ENCODE peak calls at places on chromosome 2, in five cellular contexts. M is thoracic aorta, K is BJ, W is foreskin fibroblast, E is AG04449. R is an unnamed sample.

GRCh38 chr2:3966470-3966869 is 263.1 kb downstream of the DCDC2C start:
- DNase-seq in K (no peak), E (no peak), M (no peak), W (no peak), R (no peak)

GRCh38 chr2:242060212-242060835 is 190.8 kb downstream of the RTP5 start:
- DNase-seq in K (no peak), W (peak), E (peak), M (no peak), R (peak)

GRCh38 chr2:211077216-211077764 is 520.9 kb downstream of the CPS1 start:
- DNase-seq in W (no peak), K (no peak), E (no peak), M (no peak), R (no peak)

GRCh38 chr2:96798733-96799622 is 17.1 kb upstream of the CNNM3 start:
- DNase-seq in W (no peak), K (no peak), M (no peak), E (no peak), R (peak)

GRCh38 chr2:237618449-237618848 is 8.9 kb upstream of the LRRFIP1 start:
- DNase-seq in E (peak), M (no peak), K (peak), W (peak), R (peak)

GRCh38 chr2:26034597-26035067 is 748 bp downstream of the RAB10 start:
- DNase-seq in W (no peak), M (no peak), K (no peak), E (no peak), R (no peak)

GRCh38 chr2:44623622-44624351 is 262.0 kb downstream of the CAMKMT start:
- DNase-seq in E (no peak), K (no peak), W (no peak), M (no peak), R (no peak)

GRCh38 chr2:180057706-180058412 is 50.8 kb upstream of the CWC22 start:
- DNase-seq in E (no peak), K (no peak), M (no peak), W (no peak), R (no peak)

GRCh38 chr2:12717988-12718661 is 1.4 kb downstream of the TRIB2 start:
- DNase-seq in K (no peak), E (no peak), W (peak), M (no peak), R (no peak)

GRCh38 chr2:162782138-162782537 is 56.4 kb downstream of the KCNH7 start:
- DNase-seq in E (no peak), K (no peak), M (no peak), W (no peak), R (no peak)

GRCh38 chr2:161580426-161580825 is 43.8 kb upstream of the SLC4A10 start:
- DNase-seq in M (no peak), K (no peak), E (no peak), W (no peak), R (no peak)

GRCh38 chr2:85066874-85067351 is 66.3 kb upstream of the TCF7L1 start:
- DNase-seq in W (peak), E (no peak), M (peak), K (peak), R (peak)

GRCh38 chr2:233312874-233313273 is 5.3 kb downstream of the SAG start:
- DNase-seq in W (no peak), M (no peak), E (no peak), K (no peak), R (no peak)

GRCh38 chr2:27322301-27322765 is 564 bp downstream of the MPV17 start:
- DNase-seq in K (no peak), W (peak), E (no peak), M (no peak), R (peak)

DNA sequence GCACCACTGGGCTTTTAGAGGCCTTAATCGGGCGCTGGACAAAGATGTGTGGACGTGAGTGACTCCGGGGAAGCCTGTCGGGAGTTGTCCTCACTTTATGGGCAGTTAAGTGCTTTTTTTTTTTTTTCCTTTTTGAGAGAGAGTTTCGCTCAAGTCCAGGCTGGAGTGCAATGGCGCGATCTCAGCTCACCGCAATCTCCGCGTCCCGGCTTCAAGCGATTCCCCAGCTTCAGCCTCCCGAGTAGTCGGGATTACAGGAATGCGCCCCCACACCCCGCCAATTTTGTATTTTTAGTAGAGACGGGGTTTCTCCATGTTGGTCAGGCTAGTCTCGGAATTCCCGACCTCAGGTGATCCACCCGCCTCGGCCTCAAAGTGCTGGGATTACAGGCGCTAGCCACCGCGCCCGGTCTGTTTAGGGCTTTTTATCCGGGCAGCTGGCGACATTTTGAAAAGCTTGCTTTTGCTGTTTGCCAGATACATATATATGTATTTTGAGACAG is 1.5 kb downstream of the MSH6 start:
- DNase-seq in E (no peak), K (no peak), M (no peak), W (peak), R (no peak)
- H3K4me3 ChIP-seq in E (peak), K (peak), M (peak), W (peak), R (peak)

GRCh38 chr2:51003345-51004192 is 28.4 kb downstream of the NRXN1 start:
- DNase-seq in K (no peak), M (no peak), E (no peak), W (peak), R (no peak)
- H3K4me3 ChIP-seq in K (no peak), M (no peak), E (no peak), W (no peak), R (no peak)

GRCh38 chr2:132270981-132271546 is 109.3 kb upstream of the ANKRD30BL start:
- DNase-seq in K (no peak), M (no peak), E (no peak), W (no peak), R (no peak)
- H3K4me3 ChIP-seq in K (no peak), M (no peak), E (no peak), W (no peak), R (no peak)

GRCh38 chr2:64262816-64263215 is 118.6 kb upstream of the PELI1 start:
- DNase-seq in E (no peak), K (no peak), M (no peak), W (no peak), R (no peak)
- H3K4me3 ChIP-seq in E (no peak), K (no peak), M (no peak), W (no peak), R (no peak)

GRCh38 chr2:101675512-101675911 is 22.0 kb upstream of the MAP4K4 start:
- DNase-seq in K (no peak), W (no peak), M (no peak), E (no peak), R (no peak)

GRCh38 chr2:101677657-101678056 is 19.9 kb upstream of the MAP4K4 start:
- DNase-seq in K (no peak), W (no peak), M (no peak), E (no peak), R (no peak)

GRCh38 chr2:101679801-101680487 is 17.6 kb upstream of the MAP4K4 start:
- DNase-seq in K (no peak), M (no peak), E (no peak), W (no peak), R (peak)

GRCh38 chr2:101679037-101679726 is 18.3 kb upstream of the MAP4K4 start:
- DNase-seq in K (peak), M (no peak), W (peak), E (peak), R (no peak)

DNA sequence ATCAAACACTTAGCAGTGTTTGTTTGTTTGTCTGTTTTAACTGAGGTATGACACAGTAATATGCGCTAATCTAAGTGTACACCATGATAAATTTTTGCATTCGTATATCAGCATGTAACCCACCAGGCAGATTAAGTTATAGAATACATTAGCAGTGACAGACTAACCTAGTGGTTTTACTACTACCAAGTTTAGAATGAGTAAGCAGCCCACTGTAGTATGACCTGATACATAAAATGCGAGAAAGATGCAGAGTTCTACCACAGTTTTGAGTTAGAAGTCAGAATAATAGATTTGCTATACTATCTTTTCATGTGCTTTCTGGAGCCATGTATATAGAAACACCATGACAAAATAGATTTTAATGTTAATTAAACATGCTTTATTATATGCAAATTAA is 19.1 kb upstream of the MAP4K4 start:
- DNase-seq in W (no peak), M (no peak), K (no peak), E (no peak), R (no peak)
- H3K4me3 ChIP-seq in W (no peak), M (no peak), K (no peak), E (no peak), R (no peak)